ENCODE peak calls at places on chromosomes 1 and 21, in nine cellular contexts. H is DND-41, S is cardiac muscle cell, O is fibroblast of lung, Y is lower lobe of right lung, W is upper lobe of left lung, M is Peyer's patch, I is A673, X is sigmoid colon. K is an unnamed sample.

GRCh38 chr21:14215971-14216621 is at the start of gene RBM11:
- DNase-seq in X (peak), O (peak), M (peak), Y (peak), I (peak), W (peak), H (no peak), S (peak), K (peak)

GRCh38 chr1:89652373-89652772 is 19.5 kb downstream of the LRRC8C start:
- DNase-seq in Y (no peak), O (no peak), W (no peak), X (no peak), M (no peak), I (no peak), H (no peak), S (no peak), K (no peak)

GRCh38 chr1:230067441-230067870 is 418 bp downstream of the GALNT2 start:
- DNase-seq in W (peak), Y (peak), I (peak), X (peak), S (peak), M (peak), O (peak), H (peak), K (no peak)

GRCh38 chr1:219567341-219567947 is 45.5 kb downstream of the ZC3H11B start:
- DNase-seq in Y (no peak), X (no peak), H (no peak), W (no peak), O (peak), M (no peak), S (peak), I (peak), K (peak)

GRCh38 chr1:28087614-28088167 is 719 bp downstream of the EYA3 start:
- DNase-seq in Y (no peak), I (peak), H (peak), W (no peak), M (peak), S (peak), X (no peak), O (peak), K (no peak)

GRCh38 chr1:69737527-69738176 is 169.9 kb downstream of the LRRC7 start:
- DNase-seq in W (no peak), Y (no peak), S (peak), O (peak), M (no peak), X (no peak), I (peak), H (peak), K (peak)

GRCh38 chr1:229627003-229627402 is 956 bp downstream of the URB2 start:
- DNase-seq in I (no peak), X (no peak), W (no peak), H (no peak), Y (no peak), M (no peak), O (no peak), S (no peak), K (no peak)

GRCh38 chr1:183806086-183806485 is 1.2 kb downstream of the RGL1 start:
- DNase-seq in Y (no peak), S (no peak), X (no peak), M (no peak), O (peak), H (no peak), I (no peak), W (no peak), K (no peak)

GRCh38 chr21:36388835-36389234 is 3.6 kb downstream of the CHAF1B start:
- DNase-seq in S (no peak), Y (no peak), W (peak), H (no peak), O (peak), I (peak), M (no peak), X (no peak), K (peak)

GRCh38 chr1:66750578-66750977 is 1.7 kb upstream of the DYNLT5 start:
- DNase-seq in X (no peak), I (no peak), S (no peak), O (no peak), H (no peak), W (no peak), Y (no peak), M (no peak), K (no peak)

GRCh38 chr1:154488942-154489341 is 13.1 kb upstream of the TDRD10 start:
- DNase-seq in W (no peak), X (no peak), M (no peak), O (no peak), Y (no peak), I (no peak), S (no peak), H (no peak), K (no peak)

GRCh38 chr21:31158789-31159581 is 120.7 kb upstream of the KRTAP19-8 start:
- DNase-seq in I (peak), S (no peak), X (no peak), Y (no peak), O (peak), M (no peak), H (no peak), W (no peak), K (no peak)

GRCh38 chr1:223456747-223457146 is 63.5 kb downstream of the CCDC185 start:
- DNase-seq in Y (no peak), M (no peak), W (no peak), S (no peak), X (no peak), H (no peak), I (no peak), O (no peak), K (no peak)

GRCh38 chr1:24909388-24909898 is 20.6 kb downstream of the RUNX3 start:
- DNase-seq in X (no peak), Y (peak), M (peak), S (peak), W (peak), O (peak), H (no peak), I (peak), K (peak)
- TF ChIP-seq CTCF in X (no peak), Y (peak), M (peak), S (peak), W (peak), O (peak), H (peak), I (peak), K (peak)

GRCh38 chr1:43388613-43389012 is 987 bp downstream of the MED8 start:
- DNase-seq in I (no peak), O (no peak), W (no peak), X (no peak), M (no peak), S (no peak), Y (no peak), H (no peak), K (no peak)
- H3K27ac ChIP-seq in I (peak), O (peak), W (no peak), X (no peak), M (no peak), S (peak), Y (peak), H (peak), K (no peak)

GRCh38 chr1:26788515-26788785 is 700 bp downstream of the PIGV start:
- DNase-seq in S (no peak), I (no peak), X (no peak), M (no peak), Y (peak), W (peak), O (no peak), H (no peak), K (no peak)

GRCh38 chr1:26787381-26787705 is 407 bp upstream of the PIGV start:
- DNase-seq in X (no peak), S (no peak), O (no peak), M (no peak), H (no peak), Y (no peak), W (peak), I (no peak), K (peak)

GRCh38 chr1:26786437-26787380 is 1.0 kb upstream of the PIGV start:
- DNase-seq in H (peak), O (peak), M (no peak), I (peak), X (peak), Y (peak), W (peak), S (peak), K (peak)

GRCh38 chr1:26788836-26789611 is 1.3 kb downstream of the PIGV start:
- DNase-seq in M (peak), Y (peak), X (peak), I (peak), S (peak), H (peak), W (peak), O (peak), K (peak)

DNA sequence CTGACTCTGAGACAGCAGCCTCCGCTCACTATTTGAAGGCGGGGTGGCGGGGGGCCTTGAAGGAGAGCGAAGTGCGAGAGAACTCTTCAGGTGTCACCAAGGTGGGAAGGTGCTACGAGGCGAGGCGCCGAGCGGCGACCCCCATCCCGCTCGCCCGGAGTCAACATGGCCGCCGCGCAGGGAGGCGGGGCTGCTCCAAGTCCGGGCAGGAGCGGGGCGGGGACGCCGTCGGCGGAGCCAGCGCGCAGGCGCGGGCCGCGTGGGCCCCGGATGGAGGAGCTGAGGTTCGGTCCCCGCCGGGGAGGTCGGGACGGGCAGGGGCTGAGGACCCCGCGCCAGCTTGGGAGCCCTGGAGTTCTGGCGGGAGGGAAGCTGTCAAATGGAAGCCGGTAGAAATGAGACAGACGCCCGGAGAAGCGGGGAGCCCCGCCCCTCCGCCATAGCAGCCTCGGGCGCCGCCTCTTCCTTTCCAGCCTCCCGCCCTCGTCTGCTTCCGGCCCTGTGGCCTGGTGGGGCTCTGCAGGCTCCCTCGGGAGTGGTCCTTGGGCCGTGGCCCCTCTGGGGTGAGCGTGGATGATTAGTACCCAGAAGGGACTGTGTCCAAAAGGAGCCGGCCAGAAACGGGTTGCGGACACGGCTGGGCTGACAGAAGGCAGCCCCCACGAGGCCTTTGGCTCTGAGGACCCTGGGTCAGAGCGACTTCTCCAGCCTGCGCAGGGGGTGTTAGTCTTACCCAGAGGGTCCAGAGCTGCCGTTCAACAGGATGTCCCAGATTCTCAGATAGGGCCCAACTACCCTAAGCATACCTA is at the start of gene PIGV:
- DNase-seq in W (peak), X (peak), I (peak), H (peak), O (peak), Y (peak), S (peak), M (peak), K (peak)
- TF ChIP-seq CTCF in W (peak), X (no peak), I (no peak), H (no peak), O (no peak), Y (peak), S (no peak), M (peak), K (peak)

DNA sequence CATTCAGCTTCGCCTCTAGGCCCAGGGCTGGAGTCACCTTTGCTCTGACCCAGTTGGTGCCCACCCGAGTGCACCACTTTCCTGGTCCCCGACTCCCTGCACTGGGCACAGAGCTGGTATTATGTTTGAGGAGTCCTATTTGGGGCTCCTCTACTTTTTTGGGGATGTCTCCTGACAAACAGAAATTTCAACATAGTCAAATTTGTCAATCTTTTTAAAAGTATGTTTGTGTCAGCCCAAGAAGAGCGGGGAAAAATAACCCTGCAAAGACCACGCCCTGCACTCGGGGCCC is 11.6 kb downstream of the FAM229A start:
- DNase-seq in O (no peak), I (no peak), Y (no peak), S (no peak), M (no peak), X (no peak), H (no peak), W (no peak), K (no peak)
- H3K27ac ChIP-seq in O (no peak), I (peak), Y (peak), S (no peak), M (peak), X (peak), H (peak), W (peak), K (no peak)

DNA sequence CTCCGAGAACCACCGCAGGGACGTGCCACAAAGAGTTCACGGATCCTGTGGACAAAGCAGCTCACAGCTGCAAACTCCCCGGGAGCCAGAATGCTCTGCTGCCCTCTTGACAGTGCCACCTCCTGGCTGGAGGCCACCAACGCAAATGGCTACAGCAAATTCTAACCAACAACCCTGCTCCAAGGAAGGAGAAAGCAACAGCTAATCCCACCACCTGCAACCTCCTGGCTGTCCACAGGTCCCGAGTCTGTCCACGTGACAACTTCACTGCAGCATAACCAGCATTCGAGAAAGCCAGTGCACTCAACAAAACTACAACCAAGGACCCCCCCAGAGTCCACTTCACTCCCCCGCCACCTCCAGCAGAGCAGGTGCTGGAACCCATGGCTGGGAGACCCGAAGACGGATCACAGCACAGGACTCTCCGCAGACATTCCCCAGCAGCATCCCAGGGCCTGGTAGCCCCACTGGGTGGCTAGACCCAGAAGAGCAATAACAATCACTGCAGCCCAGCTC is 17.3 kb downstream of the POFUT2 start:
- DNase-seq in I (peak), M (no peak), W (peak), X (peak), Y (no peak), O (no peak), S (no peak), H (no peak), K (no peak)
- TF ChIP-seq CTCF in I (peak), M (no peak), W (no peak), X (no peak), Y (no peak), O (peak), S (peak), H (peak), K (peak)

DNA sequence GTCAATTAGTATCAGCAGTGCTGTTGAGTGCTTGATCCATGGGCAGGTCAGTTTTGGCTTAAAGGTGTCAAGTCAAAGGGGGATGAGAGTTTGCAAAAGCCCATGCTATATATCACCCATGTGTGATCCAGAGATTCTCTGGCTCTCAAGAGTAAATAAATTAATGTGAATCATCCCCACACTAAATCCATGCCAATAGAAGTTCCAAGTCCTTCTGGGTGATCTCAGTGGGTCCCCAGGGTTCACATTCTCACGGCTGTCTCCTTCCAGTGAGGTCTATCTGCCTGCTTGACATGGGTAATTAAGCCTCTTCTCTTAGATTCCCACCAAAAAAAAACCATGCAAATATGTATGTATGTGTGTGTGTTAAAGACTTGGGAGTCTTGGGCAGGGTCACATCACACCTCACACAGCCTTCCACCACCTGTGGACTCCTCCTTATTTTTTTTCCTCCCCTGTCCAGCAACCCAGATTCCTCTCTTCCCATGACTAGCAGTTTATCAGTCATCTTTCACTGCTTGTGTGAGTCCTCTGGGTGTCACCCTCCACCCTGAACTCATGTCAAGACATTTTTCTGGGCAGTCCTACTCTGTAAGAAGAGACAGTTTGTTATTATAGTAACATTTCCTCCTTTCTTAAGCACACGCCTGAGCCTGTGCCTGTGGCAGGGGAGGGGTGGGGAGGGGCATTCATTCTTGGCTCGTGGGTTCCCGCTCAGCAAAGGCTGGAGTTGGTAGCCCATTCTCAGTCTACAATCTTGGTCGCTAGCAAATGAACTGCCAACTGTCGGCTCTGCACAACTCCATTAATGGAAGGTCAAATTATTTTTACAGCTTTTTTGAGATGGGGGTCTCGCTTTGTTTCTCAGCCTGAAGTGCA is 14.3 kb upstream of the S100A11 start:
- DNase-seq in W (no peak), I (no peak), Y (no peak), X (no peak), H (no peak), O (no peak), M (no peak), S (no peak), K (no peak)
- H3K27ac ChIP-seq in W (no peak), I (no peak), Y (no peak), X (no peak), H (no peak), O (no peak), M (no peak), S (no peak), K (no peak)

DNA sequence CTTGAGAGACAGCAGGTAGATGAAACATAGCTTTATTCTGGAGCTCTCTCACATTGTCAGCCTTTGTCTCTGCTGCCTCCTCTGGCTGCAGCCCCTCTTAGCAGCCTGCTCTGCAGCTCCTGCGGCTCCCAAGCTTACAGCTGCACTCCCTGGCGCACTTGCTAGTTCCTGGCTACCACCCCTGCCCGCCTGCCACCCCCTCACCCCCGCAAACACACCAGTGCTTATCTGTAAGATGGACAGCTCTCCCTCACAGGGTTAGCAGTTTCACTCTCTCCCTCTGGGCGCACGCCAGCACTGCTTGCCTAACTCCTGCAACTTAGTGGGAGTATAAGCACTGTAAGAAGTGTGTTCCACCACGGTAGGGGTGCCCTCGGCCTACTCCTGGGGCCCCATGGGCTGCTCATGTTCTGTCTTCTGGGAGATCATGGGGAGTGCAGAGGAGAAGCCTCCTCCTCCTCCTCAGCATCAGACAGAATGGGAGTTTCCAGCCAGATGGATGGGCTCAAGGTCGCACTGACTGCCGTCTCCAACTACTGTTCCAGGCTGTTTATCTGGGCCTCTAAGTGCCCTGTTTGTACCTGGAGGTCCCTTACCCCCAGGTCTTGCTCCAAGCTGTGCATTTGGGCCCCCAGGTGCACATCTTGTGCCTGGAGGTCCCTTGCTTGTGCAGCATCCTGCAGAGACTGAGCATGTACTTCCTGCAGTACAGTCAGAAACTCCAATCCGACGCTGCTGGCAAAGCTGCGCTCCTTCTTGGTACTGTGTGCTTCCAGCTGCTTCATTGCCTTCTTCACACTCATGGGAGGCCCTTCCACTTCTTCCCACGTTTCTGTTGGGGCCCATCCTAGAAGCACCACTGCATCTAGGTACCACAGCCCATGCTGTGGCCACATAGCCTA is 1388.1 kb downstream of the AMY1C start:
- DNase-seq in W (no peak), S (peak), H (peak), X (no peak), Y (no peak), O (no peak), I (peak), M (peak), K (no peak)
- TF ChIP-seq CTCF in W (no peak), S (no peak), H (peak), X (no peak), Y (no peak), O (peak), I (peak), M (no peak), K (peak)

GRCh38 chr1:50976111-50976889 is 6.3 kb downstream of the CDKN2C start:
- DNase-seq in M (no peak), W (no peak), H (peak), I (peak), S (no peak), O (peak), X (no peak), Y (no peak), K (no peak)
- H3K27ac ChIP-seq in M (peak), W (peak), H (peak), I (peak), S (no peak), O (peak), X (peak), Y (peak), K (no peak)

GRCh38 chr1:51192213-51192843 is 43.7 kb upstream of the RNF11 start:
- DNase-seq in I (peak), Y (peak), X (peak), M (no peak), W (peak), O (peak), H (peak), S (peak), K (peak)
- TF ChIP-seq CTCF in I (peak), Y (peak), X (peak), M (peak), W (peak), O (peak), H (peak), S (peak), K (peak)

GRCh38 chr1:3926956-3927355 is 26.9 kb upstream of the C1orf174 start:
- DNase-seq in I (no peak), W (no peak), S (no peak), X (no peak), O (no peak), M (no peak), Y (no peak), H (no peak), K (no peak)

GRCh38 chr1:3930696-3931309 is 30.7 kb upstream of the C1orf174 start:
- DNase-seq in M (no peak), S (no peak), I (no peak), H (no peak), Y (no peak), W (no peak), X (no peak), O (no peak), K (no peak)

GRCh38 chr1:3930282-3930681 is 30.2 kb upstream of the C1orf174 start:
- DNase-seq in S (no peak), H (no peak), X (no peak), M (no peak), Y (no peak), I (no peak), O (no peak), W (no peak), K (no peak)

GRCh38 chr1:3928622-3929021 is 28.6 kb upstream of the C1orf174 start:
- DNase-seq in W (no peak), X (no peak), O (no peak), M (no peak), H (no peak), S (no peak), Y (no peak), I (no peak), K (no peak)

GRCh38 chr1:3929122-3929521 is 29.1 kb upstream of the C1orf174 start:
- DNase-seq in M (no peak), O (no peak), W (no peak), X (no peak), H (no peak), Y (no peak), I (no peak), S (no peak), K (no peak)
- H3K27ac ChIP-seq in M (no peak), O (no peak), W (no peak), X (no peak), H (no peak), Y (no peak), I (no peak), S (no peak), K (no peak)

K was measured in brain microvascular endothelial cell.